ENCODE peak calls at places on chromosomes 12 and 14, in four cellular contexts. V, Z, Q and E are unnamed samples.

GRCh38 chr12:114834621-114835020 is 150.6 kb upstream of the TBX3 start:
- DNase-seq in V (no peak), Z (no peak), Q (peak), E (no peak)

GRCh38 chr14:81157431-81157830 is 63.3 kb downstream of the GTF2A1 start:
- DNase-seq in Z (no peak), V (no peak), Q (peak), E (no peak)

GRCh38 chr12:117013726-117014125 is 85.5 kb downstream of the TESC start:
- DNase-seq in Q (no peak), V (no peak), Z (no peak), E (no peak)

GRCh38 chr12:10661338-10661737 is 12.5 kb downstream of the STYK1 start:
- DNase-seq in Q (peak), Z (no peak), V (no peak), E (no peak)

GRCh38 chr12:106428379-106428778 is 70.8 kb downstream of the POLR3B start:
- DNase-seq in Z (no peak), V (peak), Q (no peak), E (no peak)

GRCh38 chr12:88904705-88905104 is 324.4 kb upstream of the KITLG start:
- DNase-seq in V (no peak), Q (no peak), Z (no peak), E (no peak)

GRCh38 chr14:65261946-65262345 is 150.6 kb upstream of the FUT8 start:
- DNase-seq in Q (no peak), Z (no peak), V (no peak), E (no peak)

GRCh38 chr12:93573552-93574223 is 1.2 kb downstream of the SOCS2 start:
- DNase-seq in V (peak), Z (no peak), Q (no peak), E (peak)

GRCh38 chr12:98754095-98754494 is 109.0 kb downstream of the APAF1 start:
- DNase-seq in V (no peak), Q (peak), Z (no peak), E (no peak)

GRCh38 chr14:22532345-22533056 is 56.5 kb downstream of the DAD1 start:
- DNase-seq in V (no peak), Q (peak), Z (no peak), E (no peak)

GRCh38 chr12:34406228-34406995 is 384.1 kb downstream of the ALG10 start:
- DNase-seq in Z (no peak), V (peak), Q (no peak), E (no peak)

GRCh38 chr12:47754881-47755280 is 3.8 kb downstream of the RAPGEF3 start:
- DNase-seq in V (peak), Z (no peak), Q (no peak), E (peak)

GRCh38 chr12:40646891-40647290 is 45.3 kb upstream of the CNTN1 start:
- DNase-seq in V (no peak), Q (no peak), Z (no peak), E (no peak)

GRCh38 chr12:57736743-57737466 is 1.6 kb downstream of the AGAP2 start:
- DNase-seq in Z (no peak), Q (no peak), V (no peak), E (no peak)

GRCh38 chr12:115232455-115233156 is 548.6 kb upstream of the TBX3 start:
- DNase-seq in Q (peak), V (no peak), Z (no peak), E (no peak)

GRCh38 chr12:66397574-66397973 is 95.3 kb downstream of the HELB start:
- DNase-seq in Q (no peak), V (no peak), Z (no peak), E (no peak)

GRCh38 chr12:105226219-105226618 is 9.8 kb downstream of the APPL2 start:
- DNase-seq in Q (peak), Z (no peak), V (peak), E (peak)

GRCh38 chr12:5193569-5193968 is 149.9 kb downstream of the KCNA5 start:
- DNase-seq in Q (no peak), Z (no peak), V (no peak), E (no peak)

GRCh38 chr14:30251557-30252100 is 307.3 kb upstream of the G2E3 start:
- DNase-seq in Q (no peak), V (no peak), Z (no peak), E (no peak)

GRCh38 chr12:107309020-107309419 is 215.7 kb upstream of the CRY1 start:
- DNase-seq in Q (no peak), V (no peak), Z (no peak), E (peak)

GRCh38 chr12:59407799-59408198 is 188.0 kb upstream of the SLC16A7 start:
- DNase-seq in V (no peak), Z (no peak), Q (no peak), E (no peak)

GRCh38 chr12:79008591-79008990 is 144.0 kb downstream of the SYT1 start:
- DNase-seq in V (no peak), Q (no peak), Z (no peak), E (no peak)

GRCh38 chr14:75259510-75259855 is 19.1 kb upstream of the FOS start:
- DNase-seq in V (no peak), Q (peak), Z (no peak), E (no peak)

GRCh38 chr12:93273834-93274705 is 103.7 kb upstream of the NUDT4 start:
- DNase-seq in Z (no peak), Q (no peak), V (no peak), E (no peak)